ENCODE peak calls at places on chromosomes 12 and 14, in four cellular contexts. One of them, this sample, is unnamed.

GRCh38 chr14:35807131-35807961 is 1.7 kb downstream of the RALGAPA1 start:
- DNase-seq in small intestine: no peak
- DNase-seq in GM23338: no peak
- DNase-seq in endothelial cell of umbilical vein: no peak
- DNase-seq in this sample: no peak

GRCh38 chr12:112928978-112929377 is 9.3 kb upstream of the OAS3 start:
- DNase-seq in GM23338: peak
- DNase-seq in endothelial cell of umbilical vein: no peak
- DNase-seq in small intestine: no peak
- DNase-seq in this sample: no peak

GRCh38 chr14:67547224-67547780 is 14.2 kb downstream of the PLEKHH1 start:
- DNase-seq in small intestine: no peak
- DNase-seq in GM23338: no peak
- DNase-seq in endothelial cell of umbilical vein: no peak
- DNase-seq in this sample: no peak

GRCh38 chr14:60506010-60506409 is 2.9 kb upstream of the SIX6 start:
- DNase-seq in GM23338: peak
- DNase-seq in endothelial cell of umbilical vein: no peak
- DNase-seq in small intestine: no peak
- DNase-seq in this sample: no peak

GRCh38 chr12:20444595-20445170 is 76.3 kb downstream of the PDE3A start:
- DNase-seq in small intestine: no peak
- DNase-seq in endothelial cell of umbilical vein: no peak
- DNase-seq in GM23338: no peak
- DNase-seq in this sample: no peak

GRCh38 chr12:118850244-118850825 is 131.0 kb upstream of the SRRM4 start:
- DNase-seq in endothelial cell of umbilical vein: no peak
- DNase-seq in small intestine: peak
- DNase-seq in GM23338: peak
- DNase-seq in this sample: no peak

GRCh38 chr12:38906482-38907170 is 1.2 kb upstream of the CPNE8 start:
- DNase-seq in GM23338: peak
- DNase-seq in endothelial cell of umbilical vein: peak
- DNase-seq in small intestine: peak
- DNase-seq in this sample: peak

GRCh38 chr12:21839776-21840175 is 65.3 kb upstream of the KCNJ8 start:
- DNase-seq in endothelial cell of umbilical vein: no peak
- DNase-seq in small intestine: no peak
- DNase-seq in GM23338: no peak
- DNase-seq in this sample: no peak

GRCh38 chr14:22800356-22800755 is 14.9 kb downstream of the SLC7A7 start:
- DNase-seq in GM23338: no peak
- DNase-seq in endothelial cell of umbilical vein: no peak
- DNase-seq in small intestine: no peak
- DNase-seq in this sample: no peak

GRCh38 chr12:14913381-14913781 is 25.0 kb downstream of the ERP27 start:
- DNase-seq in GM23338: no peak
- DNase-seq in endothelial cell of umbilical vein: no peak
- DNase-seq in small intestine: no peak
- DNase-seq in this sample: no peak

GRCh38 chr14:72558721-72559120 is 335.2 kb downstream of the DPF3 start:
- DNase-seq in GM23338: no peak
- DNase-seq in endothelial cell of umbilical vein: peak
- DNase-seq in small intestine: no peak
- DNase-seq in this sample: peak

GRCh38 chr14:105582639-105583038 is 56.3 kb downstream of the TMEM121 start:
- DNase-seq in GM23338: no peak
- DNase-seq in endothelial cell of umbilical vein: peak
- DNase-seq in small intestine: peak
- DNase-seq in this sample: no peak

DNA sequence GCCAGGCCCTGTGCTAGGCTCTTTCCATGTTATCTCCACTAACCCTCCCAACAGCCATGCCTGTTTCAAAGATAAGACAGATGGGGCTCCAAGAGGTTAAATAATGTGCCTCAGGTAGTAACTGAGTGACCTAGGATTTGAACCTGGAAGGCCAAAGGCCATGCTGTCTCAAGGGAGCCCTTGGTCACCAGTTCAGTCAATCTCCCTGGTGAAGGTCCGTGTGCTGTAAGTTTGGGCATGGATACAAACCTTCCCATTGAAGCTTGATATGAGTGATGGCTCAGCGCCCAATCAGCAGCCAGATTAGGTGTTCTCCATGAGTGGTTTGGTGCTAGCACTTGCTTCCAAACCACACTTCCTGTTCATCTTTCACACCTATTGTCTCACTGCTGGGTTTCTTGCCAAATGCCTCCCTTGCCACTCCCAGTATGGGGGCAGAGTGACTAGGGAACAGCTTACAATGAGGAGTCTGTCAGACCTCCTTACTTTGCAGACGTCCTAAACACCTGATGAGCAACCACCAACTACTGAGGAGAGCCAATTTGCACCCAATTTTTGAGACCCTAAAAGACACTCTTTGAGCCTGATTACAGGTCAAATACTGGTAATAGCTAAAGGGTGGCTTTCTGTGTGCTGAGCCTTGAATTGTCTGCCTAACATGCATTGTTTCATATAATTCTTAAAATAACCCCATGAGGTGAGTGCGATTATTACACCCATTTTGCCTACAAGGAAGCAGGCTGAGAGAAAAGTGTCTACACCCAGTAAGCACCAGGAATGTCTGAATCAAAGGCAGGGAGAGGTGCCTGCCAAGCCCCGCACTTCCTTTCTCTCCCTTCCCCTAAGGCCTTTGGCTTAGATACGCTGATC is 48.5 kb upstream of the FOS start:
- DNase-seq in endothelial cell of umbilical vein: peak
- DNase-seq in small intestine: peak
- DNase-seq in GM23338: peak
- DNase-seq in this sample: peak
- H3K27ac ChIP-seq in endothelial cell of umbilical vein: no peak
- H3K27ac ChIP-seq in small intestine: peak
- H3K27ac ChIP-seq in GM23338: no peak
- H3K27ac ChIP-seq in this sample: no peak

DNA sequence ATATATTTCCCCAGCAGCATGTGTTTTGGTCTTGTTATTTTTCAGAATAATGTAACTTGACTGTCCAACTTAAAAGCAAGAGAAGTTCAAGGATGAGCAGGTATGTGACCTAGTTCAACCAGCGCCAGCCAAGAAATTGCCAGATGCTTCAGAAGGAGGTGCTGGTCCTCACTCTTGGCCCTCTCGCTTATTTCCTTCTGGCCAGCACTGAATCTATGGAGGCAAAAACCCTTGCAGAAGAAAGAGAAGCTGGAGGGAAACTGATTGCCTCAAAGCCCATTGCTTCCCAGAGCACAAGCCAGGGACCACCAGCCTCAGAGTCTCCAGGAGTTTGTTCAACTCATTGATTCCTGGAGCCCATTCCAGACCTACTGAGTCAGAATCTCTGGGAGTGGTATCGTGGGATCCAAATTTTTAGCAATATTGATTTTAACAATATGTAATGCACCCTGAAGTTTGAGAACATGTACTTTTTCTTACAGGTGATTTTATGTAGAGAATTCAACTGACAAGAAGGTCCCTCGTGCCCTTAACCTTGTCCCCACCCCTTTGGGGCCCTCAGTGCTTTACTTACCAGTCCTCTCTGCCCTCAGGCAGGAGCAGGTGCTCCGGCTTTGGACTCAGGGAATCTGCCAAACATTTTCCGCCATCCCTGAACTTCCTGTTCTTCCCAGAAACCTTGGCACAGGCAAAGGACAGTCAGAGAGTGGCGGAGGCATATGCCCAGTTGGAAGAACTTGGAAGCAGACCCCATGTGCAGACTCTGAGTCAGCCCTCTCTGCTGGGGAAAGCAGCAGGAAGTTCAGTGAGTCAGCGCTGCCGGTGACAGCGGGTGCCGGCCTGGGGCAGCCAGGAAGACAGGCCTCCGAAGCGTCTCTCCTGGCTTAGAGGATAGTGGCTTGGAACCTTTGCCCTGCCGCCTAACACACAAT is 10.3 kb downstream of the BEST3 start:
- DNase-seq in GM23338: peak
- DNase-seq in endothelial cell of umbilical vein: peak
- DNase-seq in small intestine: peak
- DNase-seq in this sample: peak
- H3K27ac ChIP-seq in GM23338: peak
- H3K27ac ChIP-seq in endothelial cell of umbilical vein: peak
- H3K27ac ChIP-seq in small intestine: no peak
- H3K27ac ChIP-seq in this sample: peak

GRCh38 chr12:75878382-75878720 is 153.2 kb downstream of the PHLDA1 start:
- DNase-seq in endothelial cell of umbilical vein: peak
- DNase-seq in small intestine: peak
- DNase-seq in GM23338: no peak
- DNase-seq in this sample: no peak
- H3K27ac ChIP-seq in endothelial cell of umbilical vein: no peak
- H3K27ac ChIP-seq in small intestine: no peak
- H3K27ac ChIP-seq in GM23338: no peak
- H3K27ac ChIP-seq in this sample: peak

GRCh38 chr12:6935221-6935550 is 7.4 kb downstream of the ATN1 start:
- DNase-seq in GM23338: no peak
- DNase-seq in endothelial cell of umbilical vein: no peak
- DNase-seq in small intestine: no peak
- DNase-seq in this sample: no peak
- H3K27ac ChIP-seq in GM23338: no peak
- H3K27ac ChIP-seq in endothelial cell of umbilical vein: no peak
- H3K27ac ChIP-seq in small intestine: no peak
- H3K27ac ChIP-seq in this sample: no peak

DNA sequence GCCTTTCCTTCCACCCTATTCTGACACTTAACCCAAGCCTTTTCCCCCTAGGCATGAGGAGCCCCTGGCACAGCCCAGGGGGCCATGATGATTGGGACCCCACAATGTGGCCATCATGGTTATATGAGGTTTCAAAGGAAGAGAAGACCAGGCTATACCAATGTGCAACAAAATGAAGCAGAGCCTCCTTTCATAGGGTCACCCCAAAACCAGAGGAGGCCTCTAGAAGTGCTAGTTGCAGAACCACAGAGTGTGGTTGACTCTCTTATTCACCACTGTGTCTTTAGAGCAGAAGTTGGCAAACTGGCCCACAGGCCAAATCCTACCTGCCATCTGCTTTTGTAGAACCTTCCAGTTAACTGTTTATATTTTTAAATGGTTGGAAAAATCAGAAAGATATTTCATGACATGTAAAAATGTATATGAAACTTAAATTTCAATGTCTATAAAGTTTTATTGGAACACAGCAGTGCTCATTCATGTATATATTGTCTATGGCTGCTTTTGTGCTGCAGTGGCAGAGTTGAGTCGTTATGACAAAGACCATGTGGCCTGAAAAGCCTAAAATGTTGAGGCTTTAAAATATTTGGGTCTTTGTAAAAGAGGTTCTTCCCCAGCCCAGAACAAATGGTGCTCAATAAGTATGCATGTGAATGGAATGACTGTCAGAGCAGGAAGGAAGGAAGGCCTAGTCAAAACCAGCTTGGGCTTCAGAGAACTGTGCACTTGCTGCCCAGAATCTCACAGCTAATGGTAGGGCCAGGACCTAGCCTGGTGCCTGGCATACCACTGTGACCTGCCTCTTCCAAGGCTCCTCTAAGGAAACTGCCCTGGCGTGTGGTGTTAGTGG is 49.2 kb downstream of the SUSD6 start:
- DNase-seq in endothelial cell of umbilical vein: peak
- DNase-seq in small intestine: no peak
- DNase-seq in GM23338: no peak
- DNase-seq in this sample: no peak
- H3K27ac ChIP-seq in endothelial cell of umbilical vein: no peak
- H3K27ac ChIP-seq in small intestine: no peak
- H3K27ac ChIP-seq in GM23338: no peak
- H3K27ac ChIP-seq in this sample: no peak

GRCh38 chr12:3698218-3698974 is 54.5 kb downstream of the CRACR2A start:
- DNase-seq in endothelial cell of umbilical vein: peak
- DNase-seq in GM23338: no peak
- DNase-seq in small intestine: no peak
- DNase-seq in this sample: peak
- H3K27ac ChIP-seq in endothelial cell of umbilical vein: peak
- H3K27ac ChIP-seq in GM23338: no peak
- H3K27ac ChIP-seq in small intestine: no peak
- H3K27ac ChIP-seq in this sample: peak

DNA sequence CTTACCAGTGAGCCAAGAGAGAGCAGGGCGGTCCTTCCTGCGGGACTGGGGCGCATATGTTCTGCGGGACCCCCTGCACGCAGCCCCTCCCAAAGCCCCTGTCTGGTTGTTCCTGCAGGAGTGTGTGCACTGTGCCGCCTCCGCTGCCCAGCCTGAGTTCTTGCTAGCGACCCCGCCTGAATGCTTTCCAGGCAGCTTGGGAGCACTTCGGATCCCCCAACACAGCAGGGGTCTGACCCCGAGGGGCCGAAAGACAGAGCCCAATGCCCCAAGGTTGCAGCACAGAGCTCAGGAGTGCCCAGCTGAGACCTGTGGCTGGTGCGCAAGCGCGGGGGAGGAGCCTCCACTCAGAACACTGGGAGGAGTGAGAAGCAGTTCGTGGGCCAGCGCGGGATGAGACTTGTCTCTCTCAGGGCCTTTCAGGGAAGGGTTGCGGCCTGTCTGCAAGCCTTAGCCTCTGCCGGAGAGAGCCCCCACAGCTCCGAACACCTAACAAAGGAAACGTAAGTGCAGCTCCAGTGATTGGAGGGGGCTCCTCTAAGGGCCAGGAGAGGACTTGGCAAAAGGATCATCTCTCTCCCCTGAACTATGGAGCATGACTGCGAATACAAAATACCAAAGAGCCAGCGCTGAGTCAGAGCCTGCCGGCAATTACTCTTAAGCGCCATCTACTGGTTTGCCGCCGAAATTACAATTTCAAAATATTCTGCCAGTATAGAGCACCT is 50.5 kb downstream of the GTF2A1 start:
- DNase-seq in small intestine: peak
- DNase-seq in GM23338: peak
- DNase-seq in endothelial cell of umbilical vein: peak
- DNase-seq in this sample: peak
- H3K27ac ChIP-seq in small intestine: peak
- H3K27ac ChIP-seq in GM23338: peak
- H3K27ac ChIP-seq in endothelial cell of umbilical vein: peak
- H3K27ac ChIP-seq in this sample: peak

DNA sequence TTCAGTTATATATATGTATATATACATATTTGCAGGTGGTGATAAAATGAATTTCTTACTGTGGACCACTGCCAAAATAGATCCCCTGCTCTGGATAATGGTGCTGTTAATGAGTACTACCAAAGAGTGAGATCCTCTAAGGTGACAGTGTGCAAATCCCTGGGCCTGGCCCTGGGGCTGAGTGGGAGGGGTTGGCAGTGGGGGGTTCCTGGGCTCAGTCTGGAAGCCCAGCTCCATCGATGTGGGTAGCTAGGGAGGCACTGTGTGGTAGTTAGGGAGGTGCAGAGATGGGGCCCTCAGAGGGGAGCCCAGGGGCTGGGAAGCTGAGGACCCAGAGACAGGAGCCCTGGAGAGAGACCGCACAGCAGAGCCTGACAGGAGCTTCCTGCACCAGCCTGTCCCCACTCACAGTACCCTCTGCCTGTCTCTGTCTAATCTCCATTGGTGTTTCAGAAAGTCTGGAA is 9.1 kb downstream of the KRT8 start:
- DNase-seq in GM23338: no peak
- DNase-seq in endothelial cell of umbilical vein: no peak
- DNase-seq in small intestine: no peak
- DNase-seq in this sample: no peak
- H3K27ac ChIP-seq in GM23338: peak
- H3K27ac ChIP-seq in endothelial cell of umbilical vein: no peak
- H3K27ac ChIP-seq in small intestine: peak
- H3K27ac ChIP-seq in this sample: no peak

This sample was measured in astrocyte.